ENCODE peak calls at places on chromosomes 7 and 10, in six cellular contexts. One of them, this sample, is unnamed.

GRCh38 chr7:137080516-137081203 is 212.2 kb downstream of the CHRM2 start:
- DNase-seq in tibial nerve: no peak
- DNase-seq in CD4-positive, alpha-beta memory T cell: no peak
- DNase-seq in Panc1: no peak
- DNase-seq in AG04450: no peak
- DNase-seq in PC-9: no peak
- DNase-seq in this sample: no peak

GRCh38 chr10:4672199-4672598 is 153.8 kb upstream of the AKR1E2 start:
- DNase-seq in CD4-positive, alpha-beta memory T cell: no peak
- DNase-seq in tibial nerve: no peak
- DNase-seq in AG04450: no peak
- DNase-seq in PC-9: no peak
- DNase-seq in Panc1: no peak
- DNase-seq in this sample: no peak

GRCh38 chr7:8130663-8131062 is 131.3 kb downstream of the ICA1 start:
- DNase-seq in PC-9: no peak
- DNase-seq in CD4-positive, alpha-beta memory T cell: no peak
- DNase-seq in Panc1: no peak
- DNase-seq in tibial nerve: no peak
- DNase-seq in AG04450: no peak
- DNase-seq in this sample: no peak

GRCh38 chr7:138584696-138585095 is 116.5 kb downstream of the SVOPL start:
- DNase-seq in PC-9: no peak
- DNase-seq in AG04450: no peak
- DNase-seq in tibial nerve: no peak
- DNase-seq in Panc1: no peak
- DNase-seq in CD4-positive, alpha-beta memory T cell: no peak
- DNase-seq in this sample: no peak

GRCh38 chr7:158865462-158865922 is 9.1 kb downstream of the DYNC2I1 start:
- DNase-seq in AG04450: no peak
- DNase-seq in tibial nerve: no peak
- DNase-seq in Panc1: no peak
- DNase-seq in PC-9: no peak
- DNase-seq in CD4-positive, alpha-beta memory T cell: no peak
- DNase-seq in this sample: no peak

GRCh38 chr10:47379901-47380300 is 4.2 kb downstream of the ZNF488 start:
- DNase-seq in PC-9: no peak
- DNase-seq in CD4-positive, alpha-beta memory T cell: no peak
- DNase-seq in Panc1: no peak
- DNase-seq in tibial nerve: no peak
- DNase-seq in AG04450: no peak
- DNase-seq in this sample: no peak

GRCh38 chr10:131158695-131159094 is 152.8 kb downstream of the TCERG1L start:
- DNase-seq in AG04450: no peak
- DNase-seq in CD4-positive, alpha-beta memory T cell: no peak
- DNase-seq in PC-9: no peak
- DNase-seq in tibial nerve: no peak
- DNase-seq in Panc1: no peak
- DNase-seq in this sample: no peak

GRCh38 chr10:125016611-125017202 is 74.8 kb downstream of the ZRANB1 start:
- DNase-seq in tibial nerve: peak; percentile 66
- DNase-seq in Panc1: no peak
- DNase-seq in CD4-positive, alpha-beta memory T cell: no peak
- DNase-seq in PC-9: no peak
- DNase-seq in AG04450: no peak
- DNase-seq in this sample: no peak

GRCh38 chr7:27901028-27901760 is 161.2 kb downstream of the TAX1BP1 start:
- DNase-seq in AG04450: no peak
- DNase-seq in tibial nerve: no peak
- DNase-seq in PC-9: peak; percentile 58
- DNase-seq in Panc1: no peak
- DNase-seq in CD4-positive, alpha-beta memory T cell: peak; percentile 26
- DNase-seq in this sample: no peak

GRCh38 chr7:70693690-70694356 is 438.1 kb upstream of the GALNT17 start:
- DNase-seq in CD4-positive, alpha-beta memory T cell: peak; percentile 71
- DNase-seq in tibial nerve: peak; percentile 48
- DNase-seq in PC-9: no peak
- DNase-seq in Panc1: no peak
- DNase-seq in AG04450: no peak
- DNase-seq in this sample: peak; percentile 58

GRCh38 chr7:70694909-70695803 is 436.8 kb upstream of the GALNT17 start:
- DNase-seq in tibial nerve: no peak
- DNase-seq in PC-9: no peak
- DNase-seq in CD4-positive, alpha-beta memory T cell: no peak
- DNase-seq in Panc1: no peak
- DNase-seq in AG04450: no peak
- DNase-seq in this sample: no peak

GRCh38 chr7:70694357-70694908 is 437.5 kb upstream of the GALNT17 start:
- DNase-seq in PC-9: no peak
- DNase-seq in AG04450: no peak
- DNase-seq in tibial nerve: peak; percentile 10
- DNase-seq in CD4-positive, alpha-beta memory T cell: peak; percentile 52
- DNase-seq in Panc1: no peak
- DNase-seq in this sample: no peak

GRCh38 chr7:70696139-70696782 is 435.7 kb upstream of the GALNT17 start:
- DNase-seq in PC-9: no peak
- DNase-seq in Panc1: no peak
- DNase-seq in AG04450: no peak
- DNase-seq in CD4-positive, alpha-beta memory T cell: no peak
- DNase-seq in tibial nerve: no peak
- DNase-seq in this sample: no peak

DNA sequence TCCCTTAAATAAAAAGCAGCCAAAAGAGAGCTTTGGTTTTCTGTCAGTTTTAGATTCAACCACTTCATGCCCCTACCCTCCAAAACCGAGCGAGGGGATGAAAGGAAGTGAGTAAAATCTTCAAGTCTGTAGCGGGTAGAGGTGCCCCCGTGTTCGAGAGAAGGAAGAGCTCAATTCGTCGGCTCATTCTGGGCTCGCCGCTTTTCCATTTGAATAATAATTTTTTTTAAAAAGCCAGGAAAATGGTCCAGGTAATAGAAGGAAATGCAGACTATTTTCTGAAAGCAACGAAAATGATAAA is 436.2 kb upstream of the GALNT17 start:
- DNase-seq in PC-9: no peak
- DNase-seq in tibial nerve: peak; percentile 12
- DNase-seq in Panc1: no peak
- DNase-seq in AG04450: no peak
- DNase-seq in CD4-positive, alpha-beta memory T cell: peak; percentile 39
- DNase-seq in this sample: no peak
- H3K4me3 ChIP-seq in PC-9: no peak overlapping the region
- H3K4me3 ChIP-seq in tibial nerve: peak overlapping the region; percentile 92
- H3K4me3 ChIP-seq in Panc1: peak overlapping the region; percentile 48
- H3K4me3 ChIP-seq in AG04450: peak overlapping the region; percentile 79
- H3K4me3 ChIP-seq in CD4-positive, alpha-beta memory T cell: peak overlapping the region; percentile 29
- H3K4me3 ChIP-seq in this sample: peak overlapping the region; percentile 88

DNA sequence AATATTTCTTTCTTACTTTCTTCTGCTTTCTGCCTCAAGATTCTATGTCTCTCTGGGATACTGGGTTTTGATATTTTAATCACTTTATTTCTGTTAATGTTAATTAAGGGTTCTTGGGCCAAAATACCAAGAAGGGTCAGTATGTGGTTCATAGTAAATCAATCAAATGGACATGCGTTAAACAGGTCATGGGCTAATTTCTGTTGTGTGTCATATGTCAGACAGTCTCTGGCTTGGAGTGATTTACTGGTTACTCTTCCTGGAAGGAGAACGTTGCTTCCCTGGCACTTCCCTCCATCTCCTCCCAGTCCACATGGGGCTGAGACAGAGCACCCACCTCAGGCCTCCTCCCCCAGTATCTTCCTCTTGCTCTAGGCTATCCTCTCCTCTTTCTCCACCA is 489.1 kb downstream of the SUGCT start:
- DNase-seq in AG04450: no peak
- DNase-seq in CD4-positive, alpha-beta memory T cell: no peak
- DNase-seq in PC-9: no peak
- DNase-seq in Panc1: no peak
- DNase-seq in tibial nerve: no peak
- DNase-seq in this sample: no peak
- H3K27ac ChIP-seq in AG04450: no peak overlapping the region
- H3K27ac ChIP-seq in CD4-positive, alpha-beta memory T cell: no peak overlapping the region
- H3K27ac ChIP-seq in PC-9: no peak overlapping the region
- H3K27ac ChIP-seq in Panc1: no peak overlapping the region
- H3K27ac ChIP-seq in tibial nerve: no peak overlapping the region
- H3K27ac ChIP-seq in this sample: no peak overlapping the region

GRCh38 chr10:123808286-123808685 is 83.3 kb downstream of the CPXM2 start:
- DNase-seq in tibial nerve: no peak
- DNase-seq in Panc1: no peak
- DNase-seq in CD4-positive, alpha-beta memory T cell: no peak
- DNase-seq in PC-9: no peak
- DNase-seq in AG04450: no peak
- DNase-seq in this sample: no peak

GRCh38 chr10:123808873-123809272 is 82.7 kb downstream of the CPXM2 start:
- DNase-seq in PC-9: no peak
- DNase-seq in AG04450: no peak
- DNase-seq in CD4-positive, alpha-beta memory T cell: no peak
- DNase-seq in Panc1: peak; percentile 25
- DNase-seq in tibial nerve: no peak
- DNase-seq in this sample: no peak

GRCh38 chr10:123804716-123805115 is 86.9 kb downstream of the CPXM2 start:
- DNase-seq in tibial nerve: no peak
- DNase-seq in Panc1: no peak
- DNase-seq in AG04450: no peak
- DNase-seq in CD4-positive, alpha-beta memory T cell: no peak
- DNase-seq in PC-9: no peak
- DNase-seq in this sample: no peak

GRCh38 chr10:123809632-123810031 is 82.0 kb downstream of the CPXM2 start:
- DNase-seq in tibial nerve: no peak
- DNase-seq in PC-9: no peak
- DNase-seq in AG04450: no peak
- DNase-seq in Panc1: no peak
- DNase-seq in CD4-positive, alpha-beta memory T cell: no peak
- DNase-seq in this sample: no peak

GRCh38 chr10:123807444-123808035 is 84.1 kb downstream of the CPXM2 start:
- DNase-seq in AG04450: no peak
- DNase-seq in PC-9: no peak
- DNase-seq in CD4-positive, alpha-beta memory T cell: no peak
- DNase-seq in Panc1: no peak
- DNase-seq in tibial nerve: no peak
- DNase-seq in this sample: no peak
- H3K27me3 ChIP-seq in AG04450: no peaks in the 10 kb centered on the region
- H3K27me3 ChIP-seq in PC-9: no peaks in the 10 kb centered on the region
- H3K27me3 ChIP-seq in CD4-positive, alpha-beta memory T cell: no peaks in the 10 kb centered on the region
- H3K27me3 ChIP-seq in Panc1: peaks cover 9% of the 10 kb centered on the region
- H3K27me3 ChIP-seq in tibial nerve: no peaks in the 10 kb centered on the region
- H3K27me3 ChIP-seq in this sample: no peaks in the 10 kb centered on the region

DNA sequence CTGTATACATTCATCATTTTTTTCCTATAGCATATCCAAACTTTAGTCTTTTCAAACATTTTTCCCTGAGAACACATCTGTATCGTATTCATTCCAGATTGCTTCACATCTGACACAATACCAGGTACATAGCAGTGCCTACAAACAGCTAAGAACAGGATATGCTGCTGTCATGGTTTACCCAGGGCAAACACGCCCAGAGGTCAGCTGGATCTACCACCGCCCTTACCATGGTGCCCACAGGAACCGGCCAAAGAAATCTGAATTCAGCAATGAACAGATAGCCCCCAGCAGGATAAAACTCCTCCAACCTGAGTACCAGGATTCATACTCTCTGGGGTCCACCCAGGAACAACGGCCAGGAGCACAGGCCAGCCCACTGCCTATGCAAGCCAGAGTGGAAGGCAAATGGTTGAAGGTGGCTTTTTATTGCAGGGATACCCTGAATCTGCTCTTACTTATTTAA is 43.0 kb downstream of the TNS3 start:
- DNase-seq in PC-9: no peak
- DNase-seq in Panc1: no peak
- DNase-seq in CD4-positive, alpha-beta memory T cell: no peak
- DNase-seq in AG04450: no peak
- DNase-seq in tibial nerve: no peak
- DNase-seq in this sample: no peak
- H3K4me3 ChIP-seq in PC-9: no peak overlapping the region
- H3K4me3 ChIP-seq in Panc1: peak overlapping the region; percentile 42
- H3K4me3 ChIP-seq in CD4-positive, alpha-beta memory T cell: no peak overlapping the region
- H3K4me3 ChIP-seq in AG04450: no peak overlapping the region
- H3K4me3 ChIP-seq in tibial nerve: no peak overlapping the region
- H3K4me3 ChIP-seq in this sample: no peak overlapping the region

GRCh38 chr10:102948786-102949185 is 30.7 kb downstream of the CNNM2 start:
- DNase-seq in Panc1: no peak
- DNase-seq in CD4-positive, alpha-beta memory T cell: no peak
- DNase-seq in AG04450: no peak
- DNase-seq in PC-9: no peak
- DNase-seq in tibial nerve: no peak
- DNase-seq in this sample: no peak
- H3K27ac ChIP-seq in Panc1: no peak overlapping the region
- H3K27ac ChIP-seq in CD4-positive, alpha-beta memory T cell: no peak overlapping the region
- H3K27ac ChIP-seq in AG04450: no peak overlapping the region
- H3K27ac ChIP-seq in PC-9: no peak overlapping the region
- H3K27ac ChIP-seq in tibial nerve: no peak overlapping the region
- H3K27ac ChIP-seq in this sample: no peak overlapping the region

GRCh38 chr10:133099571-133099970 is 11.8 kb downstream of the ADGRA1 start:
- DNase-seq in AG04450: no peak
- DNase-seq in tibial nerve: no peak
- DNase-seq in Panc1: no peak
- DNase-seq in PC-9: no peak
- DNase-seq in CD4-positive, alpha-beta memory T cell: no peak
- DNase-seq in this sample: no peak
- H3K27me3 ChIP-seq in AG04450: peaks cover 4% of the 10 kb centered on the region
- H3K27me3 ChIP-seq in tibial nerve: peaks cover 52% of the 10 kb centered on the region
- H3K27me3 ChIP-seq in Panc1: peaks cover 7% of the 10 kb centered on the region
- H3K27me3 ChIP-seq in PC-9: peaks cover 76% of the 10 kb centered on the region
- H3K27me3 ChIP-seq in CD4-positive, alpha-beta memory T cell: no peaks in the 10 kb centered on the region
- H3K27me3 ChIP-seq in this sample: no peaks in the 10 kb centered on the region

GRCh38 chr7:117667456-117667855 is 187.6 kb downstream of the CFTR start:
- DNase-seq in Panc1: no peak
- DNase-seq in CD4-positive, alpha-beta memory T cell: no peak
- DNase-seq in PC-9: no peak
- DNase-seq in AG04450: no peak
- DNase-seq in tibial nerve: no peak
- DNase-seq in this sample: no peak
- H3K4me3 ChIP-seq in Panc1: no peak overlapping the region
- H3K4me3 ChIP-seq in CD4-positive, alpha-beta memory T cell: no peak overlapping the region
- H3K4me3 ChIP-seq in PC-9: no peak overlapping the region
- H3K4me3 ChIP-seq in AG04450: no peak overlapping the region
- H3K4me3 ChIP-seq in tibial nerve: no peak overlapping the region
- H3K4me3 ChIP-seq in this sample: no peak overlapping the region

This sample was measured in effector memory CD4-positive, alpha-beta T cell.